ENCODE peak calls at places on chromosomes 7 and 10, in eight cellular contexts. B is tibial nerve; Y is activated T-cell treated with anti-CD3 and anti-CD28 coated beads for 24 hours; Q is activated CD4-positive, alpha-beta T cell treated with anti-CD3 and anti-CD28 coated beads, Interleukin-2, amount 50 U/mL, for 24 hours; F is astrocyte of the spinal cord; C is HTR-8/SVneo; A is T-helper 2 cell; R is IMR-90. V is an unnamed sample.

GRCh38 chr7:100975391-100975821 is 6.0 kb downstream of the MUC12 start:
- DNase-seq in B (no peak), Q (no peak), R (no peak), A (no peak), Y (no peak), C (no peak), F (no peak), V (no peak)

GRCh38 chr7:100407285-100408180 is 21.0 kb downstream of the ZCWPW1 start:
- DNase-seq in Y (peak; percentile 23), R (peak; percentile 81), A (peak; percentile 70), B (no peak), Q (peak; percentile 66), F (peak; percentile 74), C (peak; percentile 66), V (peak; percentile 44)

GRCh38 chr7:151990567-151990966 is 34.3 kb downstream of the GALNTL5 start:
- DNase-seq in B (no peak), R (peak; percentile 17), Y (no peak), A (no peak), Q (no peak), C (no peak), F (peak; percentile 14), V (no peak)

GRCh38 chr10:112973046-112973445 is 23.0 kb downstream of the TCF7L2 start:
- DNase-seq in Q (no peak), C (no peak), Y (no peak), R (no peak), B (no peak), A (no peak), F (no peak), V (no peak)

GRCh38 chr7:12323415-12323814 is 80.2 kb downstream of the VWDE start:
- DNase-seq in A (peak; percentile 13), B (no peak), Y (no peak), F (no peak), R (no peak), Q (no peak), C (no peak), V (no peak)

GRCh38 chr7:26857534-26858228 is 6.7 kb downstream of the SKAP2 start:
- DNase-seq in C (no peak), B (no peak), R (peak; percentile 67), F (peak; percentile 82), Y (no peak), Q (no peak), A (no peak), V (no peak)

GRCh38 chr10:124614003-124614659 is 130.0 kb downstream of the FAM53B start:
- DNase-seq in C (no peak), Y (peak; percentile 48), B (no peak), Q (peak; percentile 54), R (no peak), F (no peak), A (peak; percentile 75), V (no peak)

GRCh38 chr10:6464862-6465430 is 115.1 kb downstream of the PRKCQ start:
- DNase-seq in R (no peak), B (no peak), A (no peak), C (no peak), Y (no peak), F (no peak), Q (no peak), V (no peak)

GRCh38 chr7:34165927-34166550 is 260.7 kb downstream of the BMPER start:
- DNase-seq in B (no peak), Y (no peak), C (peak; percentile 11), R (peak; percentile 60), A (no peak), F (peak; percentile 46), Q (no peak), V (no peak)

GRCh38 chr10:43317422-43317821 is 50.6 kb upstream of the RASGEF1A start:
- DNase-seq in Q (no peak), Y (no peak), F (no peak), A (no peak), B (no peak), C (no peak), R (no peak), V (no peak)

GRCh38 chr7:69078997-69079769 is 519.1 kb upstream of the AUTS2 start:
- DNase-seq in R (no peak), A (no peak), F (peak; percentile 0), Q (no peak), Y (no peak), C (no peak), B (no peak), V (peak; percentile 14)

GRCh38 chr10:114795039-114795438 is 26.5 kb upstream of the FHIP2A start:
- DNase-seq in A (no peak), F (no peak), B (no peak), R (no peak), C (no peak), Y (no peak), Q (no peak), V (no peak)

GRCh38 chr10:14820010-14820774 is 17.6 kb downstream of the CDNF start:
- DNase-seq in C (peak; percentile 59), R (peak; percentile 95), F (peak; percentile 75), A (no peak), Y (no peak), B (no peak), Q (no peak), V (no peak)

GRCh38 chr10:17453377-17454091 is 861 bp downstream of the ST8SIA6 start:
- DNase-seq in Y (peak; percentile 11), B (peak; percentile 22), Q (peak; percentile 7), C (peak; percentile 37), F (peak; percentile 44), A (peak; percentile 44), R (no peak), V (peak; percentile 60)

GRCh38 chr7:151806938-151807775 is 69.8 kb downstream of the PRKAG2 start:
- DNase-seq in F (no peak), Q (no peak), A (no peak), Y (no peak), C (no peak), R (no peak), B (no peak), V (no peak)

GRCh38 chr7:128247108-128247507 is 6.0 kb downstream of the LEP start:
- DNase-seq in Y (no peak), F (no peak), C (no peak), A (no peak), R (no peak), B (no peak), Q (no peak), V (no peak)

GRCh38 chr10:35657621-35658020 is 15.5 kb upstream of the FZD8 start:
- DNase-seq in Y (no peak), Q (no peak), C (no peak), R (no peak), B (no peak), F (no peak), A (no peak), V (no peak)

GRCh38 chr10:130301026-130301892 is 165.1 kb downstream of the GLRX3 start:
- DNase-seq in R (no peak), F (peak; percentile 36), A (peak; percentile 93), C (no peak), B (no peak), Q (peak; percentile 61), Y (peak; percentile 64), V (peak; percentile 20)